ENCODE peak calls at places on chromosomes 7 and 10, in five cellular contexts. C is cardiac septum; W is GM23338; O is T follicular helper cell; F is stimulated activated CD8-positive, alpha-beta memory T cell treated with anti-CD3 and anti-CD28 coated beads, Interleukin-2, amount 100 ng/mL, for 48 hours. U is an unnamed sample.

GRCh38 chr7:29007127-29007526 is 49.0 kb upstream of the TRIL start:
- DNase-seq in C (no peak), W (no peak), O (no peak), F (no peak), U (no peak)

GRCh38 chr10:98748298-98748697 is 301.6 kb upstream of the HPS1 start:
- DNase-seq in C (no peak), W (peak), O (no peak), F (no peak), U (peak)

GRCh38 chr7:2869981-2870380 is 25.9 kb upstream of the GNA12 start:
- DNase-seq in C (no peak), W (no peak), O (no peak), F (no peak), U (no peak)

GRCh38 chr7:16693601-16694318 is 47.8 kb downstream of the BZW2 start:
- DNase-seq in C (no peak), W (no peak), O (no peak), F (no peak), U (no peak)

GRCh38 chr10:98269435-98269912 is 1.5 kb upstream of the LOXL4 start:
- DNase-seq in C (peak), W (peak), O (no peak), F (no peak), U (no peak)

GRCh38 chr7:1246871-1247526 is 14.3 kb downstream of the UNCX start:
- DNase-seq in C (no peak), W (no peak), O (no peak), F (no peak), U (no peak)

GRCh38 chr7:977326-978048 is 2.1 kb upstream of the COX19 start:
- DNase-seq in C (no peak), W (no peak), O (no peak), F (no peak), U (no peak)

GRCh38 chr10:60914676-60915075 is 29.3 kb downstream of the RHOBTB1 start:
- DNase-seq in C (no peak), W (no peak), O (no peak), F (no peak), U (no peak)

GRCh38 chr10:92573091-92573797 is 649 bp downstream of the IDE start:
- DNase-seq in C (no peak), W (peak), O (no peak), F (no peak), U (peak)

GRCh38 chr10:42645103-42645502 is 6.7 kb upstream of the ZNF33B start:
- DNase-seq in C (no peak), W (no peak), O (no peak), F (no peak), U (no peak)

GRCh38 chr7:90210475-90210874 is 1.1 kb upstream of the STEAP2 start:
- DNase-seq in C (no peak), W (no peak), O (no peak), F (no peak), U (no peak)

GRCh38 chr7:37448057-37448636 is 517 bp downstream of the ELMO1 start:
- DNase-seq in C (peak), W (peak), O (peak), F (peak), U (peak)

GRCh38 chr7:83072576-83073517 is 89.8 kb downstream of the PCLO start:
- DNase-seq in C (no peak), W (no peak), O (no peak), F (no peak), U (no peak)

GRCh38 chr10:59098811-59099452 is 77.5 kb upstream of the PHYHIPL start:
- DNase-seq in C (no peak), W (no peak), O (no peak), F (no peak), U (peak)

GRCh38 chr7:69430502-69431145 is 167.7 kb upstream of the AUTS2 start:
- DNase-seq in C (no peak), W (peak), O (no peak), F (no peak), U (no peak)

GRCh38 chr7:78970440-78970916 is 483.0 kb downstream of the MAGI2 start:
- DNase-seq in C (no peak), W (peak), O (no peak), F (no peak), U (no peak)

GRCh38 chr7:143023047-143023446 is 3.9 kb downstream of the OR9A2 start:
- DNase-seq in C (no peak), W (no peak), O (no peak), F (no peak), U (no peak)

GRCh38 chr10:94402204-94403033 is at the start of gene TBC1D12:
- DNase-seq in C (peak), W (peak), O (no peak), F (peak), U (peak)

GRCh38 chr7:1646957-1647891 is 22.9 kb upstream of the ELFN1 start:
- DNase-seq in C (no peak), W (no peak), O (no peak), F (no peak), U (peak)

GRCh38 chr7:44196450-44196872 is 4.3 kb upstream of the YKT6 start:
- DNase-seq in C (no peak), W (peak), O (no peak), F (no peak), U (peak)

GRCh38 chr7:41825927-41826480 is 123.1 kb upstream of the INHBA start:
- DNase-seq in C (no peak), W (no peak), O (no peak), F (no peak), U (no peak)

GRCh38 chr10:33064706-33065105 is 106.7 kb upstream of the ITGB1 start:
- DNase-seq in C (no peak), W (no peak), O (no peak), F (no peak), U (no peak)

GRCh38 chr7:80313067-80313626 is 178.5 kb downstream of the GNAI1 start:
- DNase-seq in C (no peak), W (no peak), O (no peak), F (no peak), U (no peak)

GRCh38 chr7:24896031-24896433 is 83.9 kb downstream of the OSBPL3 start:
- DNase-seq in C (no peak), W (no peak), O (no peak), F (no peak), U (peak)

GRCh38 chr7:91286432-91286831 is 22.2 kb downstream of the FZD1 start:
- DNase-seq in C (no peak), W (peak), O (no peak), F (no peak), U (peak)

GRCh38 chr10:21813944-21814343 is 189.6 kb downstream of the DNAJC1 start:
- DNase-seq in C (no peak), W (no peak), O (no peak), F (no peak), U (no peak)

GRCh38 chr10:33249659-33250058 is 84.8 kb downstream of the NRP1 start:
- DNase-seq in C (no peak), W (no peak), O (no peak), F (no peak), U (no peak)

GRCh38 chr10:13728898-13729535 is 142.3 kb downstream of the PRPF18 start:
- DNase-seq in C (no peak), W (no peak), O (no peak), F (no peak), U (no peak)

GRCh38 chr7:1561036-1561940 is 5.3 kb upstream of the TMEM184A start:
- DNase-seq in C (no peak), W (no peak), O (no peak), F (no peak), U (no peak)

GRCh38 chr10:4283841-4284610 is 499.0 kb upstream of the KLF6 start:
- DNase-seq in C (no peak), W (no peak), O (no peak), F (no peak), U (no peak)

GRCh38 chr10:116470768-116471415 is 43.2 kb downstream of the PNLIPRP3 start:
- DNase-seq in C (no peak), W (peak), O (no peak), F (no peak), U (no peak)

GRCh38 chr7:3397324-3397723 is 96.3 kb downstream of the SDK1 start:
- DNase-seq in C (no peak), W (no peak), O (no peak), F (no peak), U (no peak)

GRCh38 chr10:124864421-124865193 is 63.0 kb downstream of the ABRAXAS2 start:
- DNase-seq in C (peak), W (no peak), O (no peak), F (no peak), U (no peak)

GRCh38 chr10:133185916-133186315 is 25.9 kb downstream of the KNDC1 start:
- DNase-seq in C (no peak), W (no peak), O (no peak), F (no peak), U (no peak)

U was measured in SK-N-DZ.